ENCODE peak calls at places on chromosomes 12 and 14, in ten cellular contexts. One of them, this sample, is unnamed. For H3K36me3, the result is how much of the 10 kb centered on the place peaks cover.

GRCh38 chr12:15823360-15824128 is 34.4 kb upstream of the EPS8 start:
- DNase-seq in CD4-positive, CD25-positive, alpha-beta regulatory T cell: no peak
- DNase-seq in ovary: no peak
- DNase-seq in brain microvascular endothelial cell: no peak
- DNase-seq in upper lobe of right lung: no peak
- DNase-seq in SK-N-MC: no peak
- DNase-seq in GM12878: no peak
- DNase-seq in GM23248: no peak
- DNase-seq in Caco-2: no peak
- DNase-seq in OCI-LY7: no peak
- DNase-seq in this sample: no peak

GRCh38 chr14:99878563-99878962 is 85.3 kb downstream of the EML1 start:
- DNase-seq in CD4-positive, CD25-positive, alpha-beta regulatory T cell: no peak
- DNase-seq in ovary: no peak
- DNase-seq in brain microvascular endothelial cell: no peak
- DNase-seq in upper lobe of right lung: no peak
- DNase-seq in SK-N-MC: no peak
- DNase-seq in GM12878: no peak
- DNase-seq in GM23248: no peak
- DNase-seq in Caco-2: no peak
- DNase-seq in OCI-LY7: no peak
- DNase-seq in this sample: no peak

GRCh38 chr14:47626151-47627035 is 49.0 kb downstream of the MDGA2 start:
- DNase-seq in CD4-positive, CD25-positive, alpha-beta regulatory T cell: no peak
- DNase-seq in ovary: no peak
- DNase-seq in brain microvascular endothelial cell: no peak
- DNase-seq in upper lobe of right lung: no peak
- DNase-seq in SK-N-MC: no peak
- DNase-seq in GM12878: no peak
- DNase-seq in GM23248: no peak
- DNase-seq in Caco-2: no peak
- DNase-seq in OCI-LY7: no peak
- DNase-seq in this sample: no peak

GRCh38 chr12:50401383-50402155 is 884 bp downstream of the LARP4 start:
- DNase-seq in CD4-positive, CD25-positive, alpha-beta regulatory T cell: no peak
- DNase-seq in ovary: peak
- DNase-seq in brain microvascular endothelial cell: no peak
- DNase-seq in upper lobe of right lung: no peak
- DNase-seq in SK-N-MC: no peak
- DNase-seq in GM12878: no peak
- DNase-seq in GM23248: peak
- DNase-seq in Caco-2: peak
- DNase-seq in OCI-LY7: peak
- DNase-seq in this sample: no peak

GRCh38 chr12:1907652-1908611 is 10.5 kb downstream of the CACNA2D4 start:
- DNase-seq in CD4-positive, CD25-positive, alpha-beta regulatory T cell: no peak
- DNase-seq in ovary: peak
- DNase-seq in brain microvascular endothelial cell: no peak
- DNase-seq in upper lobe of right lung: peak
- DNase-seq in SK-N-MC: no peak
- DNase-seq in GM12878: no peak
- DNase-seq in GM23248: no peak
- DNase-seq in Caco-2: peak
- DNase-seq in OCI-LY7: no peak
- DNase-seq in this sample: no peak

GRCh38 chr12:93407283-93407962 is 29.7 kb downstream of the NUDT4 start:
- DNase-seq in CD4-positive, CD25-positive, alpha-beta regulatory T cell: no peak
- DNase-seq in ovary: no peak
- DNase-seq in brain microvascular endothelial cell: no peak
- DNase-seq in upper lobe of right lung: no peak
- DNase-seq in SK-N-MC: no peak
- DNase-seq in GM12878: no peak
- DNase-seq in GM23248: no peak
- DNase-seq in Caco-2: no peak
- DNase-seq in OCI-LY7: no peak
- DNase-seq in this sample: no peak

GRCh38 chr14:94531187-94531586 is 21.9 kb upstream of the SERPINA12 start:
- DNase-seq in CD4-positive, CD25-positive, alpha-beta regulatory T cell: no peak
- DNase-seq in ovary: no peak
- DNase-seq in brain microvascular endothelial cell: no peak
- DNase-seq in upper lobe of right lung: no peak
- DNase-seq in SK-N-MC: no peak
- DNase-seq in GM12878: no peak
- DNase-seq in GM23248: no peak
- DNase-seq in Caco-2: no peak
- DNase-seq in OCI-LY7: no peak
- DNase-seq in this sample: no peak

GRCh38 chr12:130214686-130215370 is 52.6 kb downstream of the FZD10 start:
- DNase-seq in CD4-positive, CD25-positive, alpha-beta regulatory T cell: no peak
- DNase-seq in ovary: no peak
- DNase-seq in brain microvascular endothelial cell: no peak
- DNase-seq in upper lobe of right lung: no peak
- DNase-seq in SK-N-MC: no peak
- DNase-seq in GM12878: no peak
- DNase-seq in GM23248: no peak
- DNase-seq in Caco-2: no peak
- DNase-seq in OCI-LY7: no peak
- DNase-seq in this sample: peak

GRCh38 chr14:103875010-103875409 is 27.6 kb upstream of the PPP1R13B start:
- DNase-seq in CD4-positive, CD25-positive, alpha-beta regulatory T cell: no peak
- DNase-seq in ovary: no peak
- DNase-seq in brain microvascular endothelial cell: no peak
- DNase-seq in upper lobe of right lung: no peak
- DNase-seq in SK-N-MC: no peak
- DNase-seq in GM12878: no peak
- DNase-seq in GM23248: no peak
- DNase-seq in Caco-2: no peak
- DNase-seq in OCI-LY7: no peak
- DNase-seq in this sample: no peak

GRCh38 chr14:103871596-103872480 is 24.5 kb upstream of the PPP1R13B start:
- DNase-seq in CD4-positive, CD25-positive, alpha-beta regulatory T cell: peak
- DNase-seq in ovary: no peak
- DNase-seq in brain microvascular endothelial cell: no peak
- DNase-seq in upper lobe of right lung: peak
- DNase-seq in SK-N-MC: no peak
- DNase-seq in GM12878: peak
- DNase-seq in GM23248: peak
- DNase-seq in Caco-2: no peak
- DNase-seq in OCI-LY7: peak
- DNase-seq in this sample: no peak

GRCh38 chr14:103870891-103871595 is 23.7 kb upstream of the PPP1R13B start:
- DNase-seq in CD4-positive, CD25-positive, alpha-beta regulatory T cell: no peak
- DNase-seq in ovary: no peak
- DNase-seq in brain microvascular endothelial cell: no peak
- DNase-seq in upper lobe of right lung: no peak
- DNase-seq in SK-N-MC: no peak
- DNase-seq in GM12878: no peak
- DNase-seq in GM23248: no peak
- DNase-seq in Caco-2: no peak
- DNase-seq in OCI-LY7: no peak
- DNase-seq in this sample: no peak

GRCh38 chr14:103870144-103870876 is 22.9 kb upstream of the PPP1R13B start:
- DNase-seq in CD4-positive, CD25-positive, alpha-beta regulatory T cell: no peak
- DNase-seq in ovary: no peak
- DNase-seq in brain microvascular endothelial cell: no peak
- DNase-seq in upper lobe of right lung: no peak
- DNase-seq in SK-N-MC: no peak
- DNase-seq in GM12878: no peak
- DNase-seq in GM23248: no peak
- DNase-seq in Caco-2: no peak
- DNase-seq in OCI-LY7: no peak
- DNase-seq in this sample: no peak

GRCh38 chr14:103872492-103873113 is 25.2 kb upstream of the PPP1R13B start:
- DNase-seq in CD4-positive, CD25-positive, alpha-beta regulatory T cell: peak
- DNase-seq in ovary: no peak
- DNase-seq in brain microvascular endothelial cell: no peak
- DNase-seq in upper lobe of right lung: no peak
- DNase-seq in SK-N-MC: no peak
- DNase-seq in GM12878: no peak
- DNase-seq in GM23248: no peak
- DNase-seq in Caco-2: no peak
- DNase-seq in OCI-LY7: peak
- DNase-seq in this sample: no peak
- H3K4me3 ChIP-seq in CD4-positive, CD25-positive, alpha-beta regulatory T cell: peak
- H3K4me3 ChIP-seq in ovary: peak
- H3K4me3 ChIP-seq in brain microvascular endothelial cell: no peak
- H3K4me3 ChIP-seq in upper lobe of right lung: peak
- H3K4me3 ChIP-seq in SK-N-MC: no peak
- H3K4me3 ChIP-seq in GM12878: peak
- H3K4me3 ChIP-seq in GM23248: peak
- H3K4me3 ChIP-seq in Caco-2: no peak
- H3K4me3 ChIP-seq in OCI-LY7: peak
- H3K4me3 ChIP-seq in this sample: no peak

GRCh38 chr12:57260366-57260765 is 9.4 kb upstream of the STAC3 start:
- DNase-seq in CD4-positive, CD25-positive, alpha-beta regulatory T cell: no peak
- DNase-seq in ovary: no peak
- DNase-seq in brain microvascular endothelial cell: no peak
- DNase-seq in upper lobe of right lung: no peak
- DNase-seq in SK-N-MC: no peak
- DNase-seq in GM12878: no peak
- DNase-seq in GM23248: no peak
- DNase-seq in Caco-2: no peak
- DNase-seq in OCI-LY7: no peak
- DNase-seq in this sample: no peak
- H3K36me3 ChIP-seq in CD4-positive, CD25-positive, alpha-beta regulatory T cell: half or more
- H3K36me3 ChIP-seq in ovary: under half
- H3K36me3 ChIP-seq in brain microvascular endothelial cell: under half
- H3K36me3 ChIP-seq in upper lobe of right lung: half or more
- H3K36me3 ChIP-seq in SK-N-MC: half or more
- H3K36me3 ChIP-seq in GM12878: under half
- H3K36me3 ChIP-seq in GM23248: under half
- H3K36me3 ChIP-seq in Caco-2: under half
- H3K36me3 ChIP-seq in OCI-LY7: under half
- H3K36me3 ChIP-seq in this sample: half or more

DNA sequence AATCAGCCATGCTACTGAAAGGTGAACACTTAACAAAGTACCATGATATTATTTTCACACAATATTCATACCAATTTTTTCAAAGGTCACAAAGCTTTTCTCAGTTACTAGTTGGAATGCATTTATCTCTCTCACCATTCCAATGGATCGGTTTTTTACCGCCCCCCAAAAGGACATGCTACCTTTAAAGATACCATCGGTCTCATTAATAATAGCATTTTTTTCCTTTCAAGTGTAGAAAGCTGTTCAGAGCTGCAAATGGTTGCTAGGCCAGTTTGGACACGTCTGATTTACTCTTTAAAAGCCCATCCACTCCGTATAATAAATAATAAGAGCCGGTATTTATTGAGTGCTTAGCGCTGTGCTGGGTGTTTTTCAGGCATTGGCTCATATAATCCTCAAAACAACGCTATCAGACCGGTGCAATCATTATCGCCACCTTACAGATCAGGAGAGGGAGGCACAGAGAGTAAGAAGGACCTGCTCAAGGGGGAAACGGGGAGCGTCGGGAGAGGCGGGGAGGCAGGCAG is 35.0 kb upstream of the STON2 start:
- DNase-seq in CD4-positive, CD25-positive, alpha-beta regulatory T cell: no peak
- DNase-seq in ovary: no peak
- DNase-seq in brain microvascular endothelial cell: no peak
- DNase-seq in upper lobe of right lung: no peak
- DNase-seq in SK-N-MC: no peak
- DNase-seq in GM12878: no peak
- DNase-seq in GM23248: no peak
- DNase-seq in Caco-2: no peak
- DNase-seq in OCI-LY7: no peak
- DNase-seq in this sample: no peak
- H3K4me3 ChIP-seq in CD4-positive, CD25-positive, alpha-beta regulatory T cell: no peak
- H3K4me3 ChIP-seq in ovary: no peak
- H3K4me3 ChIP-seq in brain microvascular endothelial cell: no peak
- H3K4me3 ChIP-seq in upper lobe of right lung: peak
- H3K4me3 ChIP-seq in SK-N-MC: peak
- H3K4me3 ChIP-seq in GM12878: no peak
- H3K4me3 ChIP-seq in GM23248: no peak
- H3K4me3 ChIP-seq in Caco-2: peak
- H3K4me3 ChIP-seq in OCI-LY7: peak
- H3K4me3 ChIP-seq in this sample: no peak

GRCh38 chr12:102821149-102821548 is 95.9 kb downstream of the PAH start:
- DNase-seq in CD4-positive, CD25-positive, alpha-beta regulatory T cell: no peak
- DNase-seq in ovary: no peak
- DNase-seq in brain microvascular endothelial cell: no peak
- DNase-seq in upper lobe of right lung: no peak
- DNase-seq in SK-N-MC: no peak
- DNase-seq in GM12878: no peak
- DNase-seq in GM23248: no peak
- DNase-seq in Caco-2: no peak
- DNase-seq in OCI-LY7: no peak
- DNase-seq in this sample: no peak

GRCh38 chr12:102824218-102824835 is 92.7 kb downstream of the PAH start:
- DNase-seq in CD4-positive, CD25-positive, alpha-beta regulatory T cell: no peak
- DNase-seq in ovary: peak
- DNase-seq in brain microvascular endothelial cell: peak
- DNase-seq in upper lobe of right lung: peak
- DNase-seq in SK-N-MC: no peak
- DNase-seq in GM12878: no peak
- DNase-seq in GM23248: peak
- DNase-seq in Caco-2: peak
- DNase-seq in OCI-LY7: no peak
- DNase-seq in this sample: peak
- H3K36me3 ChIP-seq in CD4-positive, CD25-positive, alpha-beta regulatory T cell: under half
- H3K36me3 ChIP-seq in ovary: under half
- H3K36me3 ChIP-seq in brain microvascular endothelial cell: under half
- H3K36me3 ChIP-seq in upper lobe of right lung: under half
- H3K36me3 ChIP-seq in SK-N-MC: under half
- H3K36me3 ChIP-seq in GM12878: under half
- H3K36me3 ChIP-seq in GM23248: under half
- H3K36me3 ChIP-seq in Caco-2: under half
- H3K36me3 ChIP-seq in OCI-LY7: under half
- H3K36me3 ChIP-seq in this sample: under half